ENCODE peak calls at places on chromosome 12, in six cellular contexts. O, J, V, Y, S and R are unnamed samples.
A peak's percentile ranks its signal among the peaks of the same experiment; 100 is the strongest.

GRCh38 chr12:93943766-93944165 is 204.6 kb upstream of the PLXNC1 start:
- DNase-seq in O (no peak), J (no peak), V (no peak), Y (no peak), S (peak; percentile 20), R (no peak)

GRCh38 chr12:105939181-105939721 is 199.5 kb downstream of the NUAK1 start:
- DNase-seq in O (no peak), J (no peak), V (no peak), Y (no peak), S (no peak), R (no peak)

GRCh38 chr12:6554168-6554989 is 1.5 kb downstream of the IFFO1 start:
- DNase-seq in O (peak; percentile 43), J (no peak), V (peak; percentile 64), Y (peak; percentile 87), S (peak; percentile 93), R (peak; percentile 89)

GRCh38 chr12:131092911-131093901 is 139.5 kb downstream of the ADGRD1 start:
- DNase-seq in O (no peak), J (no peak), V (peak; percentile 13), Y (no peak), S (peak; percentile 7), R (no peak)

GRCh38 chr12:24798335-24798734 is 150.6 kb downstream of the BCAT1 start:
- DNase-seq in O (no peak), J (no peak), V (no peak), Y (no peak), S (no peak), R (no peak)

GRCh38 chr12:58105225-58106119 is 164.1 kb downstream of the ATP23 start:
- DNase-seq in O (no peak), J (no peak), V (no peak), Y (no peak), S (no peak), R (peak; percentile 58)

GRCh38 chr12:7666595-7666994 is 887 bp upstream of the APOBEC1 start:
- DNase-seq in O (no peak), J (no peak), V (no peak), Y (no peak), S (no peak), R (no peak)

GRCh38 chr12:78951746-78952532 is 87.4 kb downstream of the SYT1 start:
- DNase-seq in O (no peak), J (no peak), V (no peak), Y (no peak), S (no peak), R (peak; percentile 66)

GRCh38 chr12:130522244-130522834 is 184.7 kb downstream of the PIWIL1 start:
- DNase-seq in O (no peak), J (no peak), V (no peak), Y (no peak), S (no peak), R (no peak)

GRCh38 chr12:92911339-92911738 is 17.8 kb downstream of the EEA1 start:
- DNase-seq in O (no peak), J (no peak), V (no peak), Y (no peak), S (no peak), R (no peak)

GRCh38 chr12:110176745-110177144 is 52.6 kb downstream of the IFT81 start:
- DNase-seq in O (no peak), J (no peak), V (no peak), Y (no peak), S (no peak), R (no peak)

GRCh38 chr12:43009307-43009706 is 419.8 kb upstream of the PRICKLE1 start:
- DNase-seq in O (no peak), J (no peak), V (no peak), Y (no peak), S (peak; percentile 23), R (peak; percentile 1)

GRCh38 chr12:10941916-10942607 is 3.0 kb upstream of the TAS2R14 start:
- DNase-seq in O (no peak), J (no peak), V (no peak), Y (no peak), S (peak; percentile 81), R (no peak)

GRCh38 chr12:89469361-89469760 is 55.2 kb downstream of the GALNT4 start:
- DNase-seq in O (no peak), J (no peak), V (no peak), Y (no peak), S (peak; percentile 49), R (peak; percentile 78)

GRCh38 chr12:1809606-1810140 is 10.7 kb upstream of the LRTM2 start:
- DNase-seq in O (no peak), J (no peak), V (no peak), Y (no peak), S (no peak), R (no peak)

GRCh38 chr12:52205584-52206308 is 13.9 kb upstream of the KRT80 start:
- DNase-seq in O (no peak), J (no peak), V (no peak), Y (no peak), S (no peak), R (no peak)

GRCh38 chr12:77377622-77378021 is 312.3 kb upstream of the E2F7 start:
- DNase-seq in O (no peak), J (no peak), V (no peak), Y (no peak), S (no peak), R (no peak)

GRCh38 chr12:66695130-66695529 is 16.3 kb upstream of the GRIP1 start:
- DNase-seq in O (no peak), J (no peak), V (no peak), Y (no peak), S (no peak), R (no peak)

GRCh38 chr12:58069268-58069967 is 128.1 kb downstream of the ATP23 start:
- DNase-seq in O (no peak), J (no peak), V (no peak), Y (no peak), S (no peak), R (no peak)

GRCh38 chr12:58728397-58728796 is 191.9 kb downstream of the LRIG3 start:
- DNase-seq in O (no peak), J (no peak), V (no peak), Y (no peak), S (peak; percentile 71), R (no peak)

GRCh38 chr12:49776413-49776812 is 35.1 kb downstream of the TMBIM6 start:
- DNase-seq in O (peak; percentile 37), J (no peak), V (no peak), Y (no peak), S (peak; percentile 58), R (peak; percentile 88)

GRCh38 chr12:89390802-89391673 is 38.7 kb upstream of the DUSP6 start:
- DNase-seq in O (no peak), J (peak; percentile 61), V (no peak), Y (no peak), S (peak; percentile 80), R (peak; percentile 55)

GRCh38 chr12:28191018-28191595 is 851 bp downstream of the CCDC91 start:
- DNase-seq in O (peak; percentile 28), J (no peak), V (no peak), Y (no peak), S (peak; percentile 6), R (no peak)

GRCh38 chr12:1217191-1217949 is 226.3 kb downstream of the ERC1 start:
- DNase-seq in O (no peak), J (peak; percentile 43), V (no peak), Y (no peak), S (peak; percentile 65), R (peak; percentile 91)

GRCh38 chr12:117400912-117401311 is 39.5 kb upstream of the NOS1 start:
- DNase-seq in O (no peak), J (no peak), V (no peak), Y (no peak), S (no peak), R (no peak)

GRCh38 chr12:21940549-21940948 is 677 bp downstream of the ABCC9 start:
- DNase-seq in O (no peak), J (no peak), V (no peak), Y (no peak), S (no peak), R (no peak)